ENCODE peak calls at places on chromosomes 5 and 9, in seven cellular contexts. H, A, B, C, O, M and P are unnamed samples.

GRCh38 chr5:19555876-19556275 is 432.1 kb downstream of the CDH18 start:
- DNase-seq in M (no peak), C (no peak), H (no peak), B (no peak), A (no peak), O (no peak), P (no peak)

GRCh38 chr9:31697956-31698355 is 686.5 kb upstream of the ACO1 start:
- DNase-seq in M (no peak), B (no peak), C (no peak), H (no peak), O (no peak), A (no peak), P (no peak)

GRCh38 chr5:51383494-51384081 is 340 bp downstream of the ISL1 start:
- DNase-seq in H (no peak), O (peak), B (no peak), M (no peak), A (no peak), C (no peak), P (no peak)

GRCh38 chr9:133932633-133933032 is 59.5 kb downstream of the VAV2 start:
- DNase-seq in B (no peak), M (no peak), C (no peak), O (no peak), H (no peak), A (no peak), P (no peak)

GRCh38 chr9:93247892-93248291 is 64.0 kb downstream of the WNK2 start:
- DNase-seq in B (no peak), M (no peak), C (no peak), O (no peak), H (no peak), A (no peak), P (no peak)

GRCh38 chr5:151056367-151057306 is 24.2 kb downstream of the TNIP1 start:
- DNase-seq in C (no peak), O (no peak), B (no peak), M (no peak), A (no peak), H (no peak), P (peak)

GRCh38 chr9:99822096-99822595 is 461 bp downstream of the NR4A3 start:
- DNase-seq in A (no peak), O (no peak), C (no peak), M (no peak), H (peak), B (no peak), P (no peak)

GRCh38 chr9:16417101-16417500 is 453.4 kb downstream of the BNC2 start:
- DNase-seq in M (peak), O (peak), B (no peak), A (no peak), H (no peak), C (no peak), P (no peak)

GRCh38 chr5:154862766-154863165 is 4.3 kb downstream of the CNOT8 start:
- DNase-seq in M (peak), B (no peak), H (no peak), C (no peak), O (no peak), A (no peak), P (no peak)

GRCh38 chr5:111280282-111280901 is 56.2 kb downstream of the CAMK4 start:
- DNase-seq in O (no peak), A (no peak), H (no peak), C (no peak), M (no peak), B (no peak), P (no peak)

GRCh38 chr5:95620870-95621838 is 1.3 kb downstream of the GPR150 start:
- DNase-seq in A (no peak), B (peak), H (no peak), C (no peak), O (peak), M (no peak), P (peak)

GRCh38 chr9:128987800-128988199 is 40.3 kb downstream of the NUP188 start:
- DNase-seq in O (no peak), A (no peak), B (no peak), H (no peak), C (no peak), M (no peak), P (no peak)

GRCh38 chr5:133489632-133490031 is 122.7 kb downstream of the FSTL4 start:
- DNase-seq in B (no peak), M (no peak), H (no peak), C (peak), O (no peak), A (no peak), P (no peak)

GRCh38 chr5:41068169-41068568 is 3.0 kb downstream of the MROH2B start:
- DNase-seq in H (no peak), A (no peak), O (no peak), M (no peak), B (no peak), C (no peak), P (no peak)

GRCh38 chr9:110916361-110916760 is 121.9 kb downstream of the LPAR1 start:
- DNase-seq in O (no peak), A (no peak), C (no peak), M (no peak), B (no peak), H (no peak), P (no peak)

GRCh38 chr9:135419106-135419505 is 60.5 kb upstream of the PPP1R26 start:
- DNase-seq in H (no peak), A (peak), O (no peak), M (no peak), B (no peak), C (no peak), P (no peak)

GRCh38 chr5:142235050-142235797 is 89.6 kb downstream of the SPRY4 start:
- DNase-seq in B (no peak), O (peak), M (no peak), H (no peak), A (no peak), C (no peak), P (no peak)

GRCh38 chr9:27460225-27461023 is 63.7 kb upstream of the IFNK start:
- DNase-seq in C (no peak), M (peak), A (no peak), B (no peak), O (no peak), H (no peak), P (no peak)

GRCh38 chr5:56649569-56649968 is 165.8 kb upstream of the MAP3K1 start:
- DNase-seq in H (no peak), M (no peak), C (no peak), B (no peak), A (no peak), O (no peak), P (no peak)

GRCh38 chr9:101508203-101508602 is 25.4 kb upstream of the RNF20 start:
- DNase-seq in M (no peak), B (no peak), O (no peak), C (no peak), H (no peak), A (no peak), P (no peak)

GRCh38 chr9:33695299-33695698 is 100.1 kb upstream of the PRSS3 start:
- DNase-seq in M (no peak), A (no peak), B (no peak), H (no peak), O (no peak), C (no peak), P (no peak)

GRCh38 chr5:35938518-35939227 is at the start of gene CAPSL:
- DNase-seq in H (peak), M (no peak), C (peak), O (peak), A (no peak), B (peak), P (no peak)

GRCh38 chr9:114465906-114466900 is 39.1 kb downstream of the WHRN start:
- DNase-seq in M (no peak), H (peak), O (no peak), C (no peak), A (no peak), B (peak), P (no peak)

GRCh38 chr9:95284667-95285066 is 32.8 kb downstream of the FANCC start:
- DNase-seq in B (no peak), A (no peak), H (no peak), M (no peak), O (no peak), C (no peak), P (no peak)

GRCh38 chr5:136781464-136781863 is 416.1 kb upstream of the TRPC7 start:
- DNase-seq in H (no peak), A (no peak), B (no peak), O (no peak), M (no peak), C (no peak), P (no peak)

GRCh38 chr5:27290166-27290565 is 251.8 kb upstream of the CDH9 start:
- DNase-seq in C (no peak), M (no peak), B (no peak), H (no peak), O (no peak), A (no peak), P (no peak)

GRCh38 chr5:94702729-94703128 is 84.3 kb downstream of the SLF1 start:
- DNase-seq in C (no peak), M (peak), A (no peak), B (no peak), O (no peak), H (no peak), P (no peak)

GRCh38 chr9:36091028-36091953 is 45.2 kb upstream of the GLIPR2 start:
- DNase-seq in M (no peak), C (no peak), O (peak), H (peak), A (no peak), B (peak), P (no peak)

GRCh38 chr5:159061834-159062530 is 37.7 kb downstream of the EBF1 start:
- DNase-seq in A (no peak), H (no peak), C (no peak), O (peak), M (no peak), B (no peak), P (no peak)

GRCh38 chr9:100216178-100216787 is 117.2 kb downstream of the INVS start:
- DNase-seq in C (peak), H (peak), O (peak), M (peak), A (no peak), B (peak), P (peak)

GRCh38 chr5:162817381-162817780 is 620.0 kb upstream of the CCNG1 start:
- DNase-seq in O (no peak), B (no peak), M (no peak), C (no peak), A (no peak), H (no peak), P (no peak)

GRCh38 chr9:126470251-126470993 is 143.3 kb upstream of the LMX1B start:
- DNase-seq in M (no peak), B (no peak), A (peak), O (no peak), H (no peak), C (no peak), P (peak)

GRCh38 chr5:95835682-95836405 is 13.3 kb upstream of the GLRX start:
- DNase-seq in A (no peak), B (no peak), C (no peak), M (no peak), O (peak), H (no peak), P (no peak)

GRCh38 chr5:151153766-151154272 is 3.8 kb downstream of the ANXA6 start:
- DNase-seq in H (no peak), A (no peak), M (no peak), O (no peak), B (no peak), C (no peak), P (no peak)

GRCh38 chr9:126293522-126293889 is 33.1 kb upstream of the MVB12B start:
- DNase-seq in M (no peak), H (no peak), O (no peak), A (no peak), C (no peak), B (no peak), P (no peak)

GRCh38 chr5:57841671-57842375 is 359.2 kb upstream of the ACTBL2 start:
- DNase-seq in M (no peak), O (peak), C (peak), A (no peak), H (no peak), B (no peak), P (no peak)

GRCh38 chr9:133599470-133600173 is 9.6 kb downstream of the FAM163B start:
- DNase-seq in M (no peak), B (no peak), A (no peak), C (no peak), H (no peak), O (no peak), P (no peak)

GRCh38 chr5:93924628-93925027 is 183.2 kb upstream of the POU5F2 start:
- DNase-seq in A (no peak), H (no peak), C (no peak), M (no peak), B (no peak), O (no peak), P (no peak)

GRCh38 chr5:176998828-176999227 is 7.8 kb downstream of the UIMC1 start:
- DNase-seq in O (no peak), M (no peak), H (no peak), B (no peak), C (no peak), A (no peak), P (no peak)

GRCh38 chr5:176995896-176996767 is 10.4 kb downstream of the UIMC1 start:
- DNase-seq in H (no peak), M (peak), B (no peak), C (no peak), A (no peak), O (peak), P (peak)

GRCh38 chr5:176995122-176995490 is 11.5 kb downstream of the UIMC1 start:
- DNase-seq in C (no peak), M (no peak), H (no peak), B (no peak), O (no peak), A (no peak), P (no peak)

GRCh38 chr5:176996780-176997179 is 9.8 kb downstream of the UIMC1 start:
- DNase-seq in O (no peak), C (no peak), B (no peak), H (no peak), M (no peak), A (no peak), P (peak)

GRCh38 chr5:176994460-176995121 is 12.0 kb downstream of the UIMC1 start:
- DNase-seq in B (peak), A (no peak), H (no peak), O (peak), C (no peak), M (peak), P (peak)
- H3K4me3 ChIP-seq in B (no peak), A (no peak), H (no peak), O (no peak), C (no peak), M (peak), P (no peak)

GRCh38 chr9:80285325-80285724 is 713.6 kb downstream of the TLE4 start:
- DNase-seq in B (no peak), M (no peak), C (no peak), H (no peak), O (no peak), A (no peak), P (no peak)
- TF ChIP-seq CTCF in B (no peak), M (no peak), C (no peak), H (no peak), O (no peak), A (no peak), P (no peak)

DNA sequence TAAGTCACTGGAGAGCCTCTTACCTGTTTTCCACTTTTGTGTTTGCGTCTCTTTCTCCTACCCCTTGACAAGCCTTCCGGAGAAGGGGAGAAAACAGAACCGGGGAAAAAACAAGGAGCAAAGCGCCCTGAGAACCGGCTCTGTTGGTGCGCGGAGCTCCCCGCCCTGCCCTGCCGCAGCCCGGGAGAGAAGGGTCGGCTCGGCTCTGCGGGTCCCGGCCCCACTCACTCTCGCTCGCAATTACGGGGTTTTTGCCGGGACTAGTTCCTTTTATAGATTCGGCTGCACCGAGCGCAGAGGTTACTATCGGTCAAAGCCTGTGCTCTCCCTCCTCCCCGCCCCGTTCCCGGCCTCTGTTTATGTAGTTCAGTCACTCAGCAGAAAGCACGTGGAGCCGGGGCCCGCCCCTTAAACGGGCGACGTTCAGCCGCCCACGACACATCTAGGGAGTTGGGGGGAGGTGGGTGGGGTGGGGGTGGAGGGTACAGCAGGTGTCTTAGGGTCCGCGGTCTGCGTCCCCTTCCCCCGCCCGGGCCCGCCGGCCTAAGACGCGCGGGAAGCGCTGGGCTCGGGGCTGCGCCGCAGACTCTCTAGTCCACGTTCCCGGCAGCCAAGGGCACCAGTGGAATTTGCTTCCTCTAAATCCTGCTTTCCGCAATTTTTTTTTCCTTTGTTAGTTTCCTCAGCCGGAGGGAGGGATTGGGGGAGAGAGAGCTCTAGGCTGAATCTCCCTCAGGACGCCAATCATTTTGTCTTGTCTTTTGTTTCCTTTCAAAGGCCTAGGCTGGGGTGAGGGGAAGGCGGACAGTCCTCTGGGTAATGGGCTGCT is at the start of gene ABCA1:
- DNase-seq in C (peak), B (peak), O (peak), H (peak), M (no peak), A (peak), P (peak)
- TF ChIP-seq POLR2AphosphoS5 in C (no peak), B (peak), O (no peak), H (peak), M (no peak), A (peak), P (peak)

GRCh38 chr5:157914389-157914788 is 55.4 kb upstream of the CLINT1 start:
- DNase-seq in B (no peak), O (no peak), M (no peak), A (no peak), C (no peak), H (no peak), P (no peak)

GRCh38 chr5:157911568-157911967 is 52.6 kb upstream of the CLINT1 start:
- DNase-seq in M (no peak), C (no peak), H (no peak), B (no peak), A (no peak), O (no peak), P (no peak)

GRCh38 chr5:157915638-157916037 is 56.7 kb upstream of the CLINT1 start:
- DNase-seq in B (peak), C (no peak), A (peak), H (peak), O (peak), M (no peak), P (no peak)

GRCh38 chr5:157913575-157913974 is 54.6 kb upstream of the CLINT1 start:
- DNase-seq in A (no peak), O (no peak), M (no peak), H (no peak), C (no peak), B (no peak), P (peak)

DNA sequence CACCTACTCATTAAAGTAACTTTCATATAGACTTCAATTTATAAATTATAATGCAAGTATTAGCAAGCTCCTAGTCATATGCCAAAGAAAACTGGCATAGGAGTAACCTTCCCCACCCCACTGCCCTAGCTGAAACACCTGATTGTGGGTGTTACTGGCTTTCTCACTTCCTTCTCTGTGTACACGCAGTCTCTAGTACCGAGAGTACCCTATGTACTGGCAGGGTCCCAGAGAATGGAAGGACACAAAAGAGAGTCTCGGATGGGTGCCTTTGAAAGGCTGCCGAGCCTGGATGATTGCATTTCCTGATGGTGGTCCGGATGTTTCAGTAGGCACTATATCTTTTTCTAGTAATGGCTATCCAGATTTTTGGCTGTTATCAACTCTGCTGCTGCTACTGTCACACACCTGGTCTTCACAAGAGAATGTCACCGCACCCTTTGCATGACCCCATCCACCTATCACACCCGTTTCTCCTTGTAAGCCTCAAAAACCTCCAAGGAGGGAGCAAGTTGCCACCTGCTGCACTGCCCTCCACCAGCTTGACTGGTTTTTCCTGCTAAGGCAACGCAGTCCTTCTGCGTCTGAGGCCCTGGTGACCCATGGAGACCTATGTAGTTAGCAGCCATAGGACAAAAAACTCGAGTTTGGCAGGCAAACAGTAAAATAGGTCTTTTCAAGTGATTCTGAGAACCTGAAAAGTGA is 53.8 kb upstream of the CLINT1 start:
- DNase-seq in B (peak), C (no peak), M (peak), A (no peak), H (peak), O (no peak), P (no peak)
- H3K4me3 ChIP-seq in B (no peak), C (no peak), M (no peak), A (no peak), H (no peak), O (no peak), P (no peak)

GRCh38 chr9:109064963-109065701 is 51.8 kb upstream of the CTNNAL1 start:
- DNase-seq in A (no peak), M (no peak), H (no peak), O (no peak), B (no peak), C (peak), P (no peak)

GRCh38 chr9:109068764-109069163 is 51.0 kb downstream of the TMEM245 start:
- DNase-seq in B (no peak), M (no peak), C (no peak), O (no peak), H (no peak), A (no peak), P (no peak)

GRCh38 chr9:109062543-109062942 is 49.2 kb upstream of the CTNNAL1 start:
- DNase-seq in H (no peak), A (no peak), O (no peak), B (no peak), M (no peak), C (no peak), P (no peak)

GRCh38 chr9:109060235-109060634 is 46.9 kb upstream of the CTNNAL1 start:
- DNase-seq in H (no peak), M (no peak), B (no peak), C (no peak), O (no peak), A (no peak), P (no peak)

GRCh38 chr9:109063765-109064164 is 50.5 kb upstream of the CTNNAL1 start:
- DNase-seq in B (no peak), M (no peak), O (no peak), C (peak), H (no peak), A (no peak), P (no peak)
- TF ChIP-seq CTCF in B (no peak), M (no peak), O (no peak), C (no peak), H (no peak), A (no peak), P (no peak)

DNA sequence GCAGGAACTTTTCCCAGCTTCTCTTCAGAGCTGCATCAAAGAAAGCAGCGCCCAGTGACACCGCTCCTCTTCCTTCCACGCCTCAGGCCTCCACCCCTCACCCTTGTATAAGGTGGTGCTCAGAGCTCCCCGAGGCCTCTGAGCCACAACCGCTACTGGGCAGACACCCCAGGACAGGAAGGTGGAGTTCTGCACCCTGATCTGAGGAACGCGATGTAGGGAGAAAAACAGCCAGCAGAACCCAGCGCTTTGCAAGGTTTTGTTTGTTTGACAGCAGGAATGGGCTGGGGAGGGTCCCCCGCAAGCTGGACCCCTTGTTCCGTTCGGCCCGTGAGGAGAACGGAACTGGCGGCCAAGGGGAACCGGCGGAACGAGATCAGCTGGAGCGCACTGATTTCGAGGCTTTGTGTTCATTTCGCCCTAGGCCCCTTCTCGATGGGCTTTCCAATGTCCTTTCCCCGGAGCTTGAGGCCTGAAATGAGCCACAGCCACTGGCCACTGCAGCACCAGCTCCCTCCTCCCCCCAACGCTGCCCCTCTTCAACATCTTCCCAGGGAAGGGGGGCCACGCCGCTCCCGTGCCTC is 4.1 kb downstream of the EDF1 start:
- DNase-seq in H (no peak), O (no peak), C (no peak), M (no peak), B (no peak), A (no peak), P (no peak)
- TF ChIP-seq POLR2AphosphoS5 in H (no peak), O (no peak), C (no peak), M (no peak), B (no peak), A (no peak), P (no peak)

GRCh38 chr9:6382681-6383080 is 30.3 kb upstream of the UHRF2 start:
- DNase-seq in O (no peak), A (no peak), B (no peak), M (no peak), C (no peak), H (no peak), P (no peak)
- H3K4me3 ChIP-seq in O (no peak), A (no peak), B (no peak), M (no peak), C (no peak), H (no peak), P (no peak)